ENCODE peak calls at places on chromosomes 7 and 10, in four cellular contexts. X is GM10248; C is CD8-positive, alpha-beta T cell; J is nephron progenitor cell. A is an unnamed sample.

GRCh38 chr7:5694221-5694754 is 87.2 kb downstream of the RNF216 start:
- DNase-seq in X (no peak), C (no peak), J (no peak), A (no peak)

GRCh38 chr7:110484316-110484715 is 606.6 kb upstream of the LRRN3 start:
- DNase-seq in X (no peak), C (no peak), J (no peak), A (no peak)

GRCh38 chr10:34922138-34922537 is 107.0 kb upstream of the PARD3 start:
- DNase-seq in X (no peak), J (no peak), C (no peak), A (no peak)

GRCh38 chr10:5566606-5567005 is 41.8 kb downstream of the CALML3 start:
- DNase-seq in X (no peak), J (no peak), C (no peak), A (no peak)

GRCh38 chr7:56218510-56218909 is 102.3 kb upstream of the NUPR2 start:
- DNase-seq in C (no peak), J (no peak), X (no peak), A (no peak)

GRCh38 chr10:71623098-71623985 is 96.2 kb downstream of the C10orf105 start:
- DNase-seq in J (peak), X (no peak), C (no peak), A (peak)

GRCh38 chr7:82036146-82036886 is 266.5 kb upstream of the HGF start:
- DNase-seq in C (no peak), J (no peak), X (no peak), A (no peak)

GRCh38 chr7:11141541-11141940 is 167.9 kb downstream of the PHF14 start:
- DNase-seq in C (no peak), J (no peak), X (no peak), A (no peak)

GRCh38 chr7:100127866-100128601 is 1.3 kb downstream of the MBLAC1 start:
- DNase-seq in J (peak), X (peak), C (no peak), A (no peak)

GRCh38 chr7:21108182-21108581 is 319.7 kb upstream of the SP4 start:
- DNase-seq in X (no peak), C (no peak), J (no peak), A (no peak)

GRCh38 chr7:105102557-105103352 is 88.8 kb downstream of the KMT2E start:
- DNase-seq in X (no peak), C (no peak), J (no peak), A (no peak)

GRCh38 chr10:75717126-75717916 is 285.9 kb downstream of the LRMDA start:
- DNase-seq in X (no peak), C (no peak), J (no peak), A (no peak)

GRCh38 chr7:68733219-68734143 is 864.8 kb upstream of the AUTS2 start:
- DNase-seq in X (no peak), J (no peak), C (no peak), A (no peak)

GRCh38 chr7:6530626-6531491 is 20.4 kb downstream of the GRID2IP start:
- DNase-seq in C (peak), J (peak), X (peak), A (no peak)

GRCh38 chr10:10871312-10871711 is 146.4 kb upstream of the CELF2 start:
- DNase-seq in C (no peak), J (no peak), X (no peak), A (no peak)

GRCh38 chr7:101517304-101517703 is 111.8 kb downstream of the MYL10 start:
- DNase-seq in C (no peak), J (no peak), X (no peak), A (no peak)

GRCh38 chr7:1087462-1087809 is 477 bp upstream of the GPER1 start:
- DNase-seq in X (no peak), J (no peak), C (no peak), A (no peak)

GRCh38 chr7:18352339-18353255 is 143.0 kb upstream of the HDAC9 start:
- DNase-seq in X (peak), C (no peak), J (peak), A (peak)

GRCh38 chr7:140005754-140006503 is 56.8 kb downstream of the PARP12 start:
- DNase-seq in J (peak), X (no peak), C (no peak), A (peak)

GRCh38 chr7:36286241-36286640 is 103.4 kb upstream of the ANLN start:
- DNase-seq in J (no peak), X (no peak), C (peak), A (peak)

GRCh38 chr7:1197997-1198632 is 34.6 kb upstream of the UNCX start:
- DNase-seq in X (no peak), J (no peak), C (no peak), A (no peak)

GRCh38 chr7:46492460-46492859 is 571.4 kb upstream of the IGFBP3 start:
- DNase-seq in X (no peak), J (no peak), C (no peak), A (peak)

GRCh38 chr10:71270301-71270777 is 48.7 kb upstream of the SLC29A3 start:
- DNase-seq in C (no peak), J (peak), X (peak), A (peak)

GRCh38 chr10:66747451-66747850 is 178.4 kb upstream of the LRRTM3 start:
- DNase-seq in J (no peak), X (no peak), C (no peak), A (peak)

GRCh38 chr10:78331391-78331922 is 297.8 kb downstream of the RPS24 start:
- DNase-seq in C (no peak), J (no peak), X (no peak), A (no peak)

GRCh38 chr10:28293238-28294168 is 9.4 kb downstream of the MPP7 start:
- DNase-seq in C (no peak), J (no peak), X (no peak), A (no peak)

GRCh38 chr10:29618341-29619171 is 16.2 kb downstream of the SVIL start:
- DNase-seq in X (no peak), J (peak), C (no peak), A (peak)

GRCh38 chr7:4681922-4682620 is at the start of gene FOXK1:
- DNase-seq in C (peak), X (peak), J (peak), A (peak)

GRCh38 chr7:4683043-4683883 is 1.2 kb downstream of the FOXK1 start:
- DNase-seq in X (no peak), C (peak), J (peak), A (peak)

GRCh38 chr7:4684826-4685225 is 2.7 kb downstream of the FOXK1 start:
- DNase-seq in X (no peak), J (no peak), C (no peak), A (no peak)

GRCh38 chr7:4682621-4683042 is 537 bp downstream of the FOXK1 start:
- DNase-seq in X (peak), J (peak), C (peak), A (peak)

DNA sequence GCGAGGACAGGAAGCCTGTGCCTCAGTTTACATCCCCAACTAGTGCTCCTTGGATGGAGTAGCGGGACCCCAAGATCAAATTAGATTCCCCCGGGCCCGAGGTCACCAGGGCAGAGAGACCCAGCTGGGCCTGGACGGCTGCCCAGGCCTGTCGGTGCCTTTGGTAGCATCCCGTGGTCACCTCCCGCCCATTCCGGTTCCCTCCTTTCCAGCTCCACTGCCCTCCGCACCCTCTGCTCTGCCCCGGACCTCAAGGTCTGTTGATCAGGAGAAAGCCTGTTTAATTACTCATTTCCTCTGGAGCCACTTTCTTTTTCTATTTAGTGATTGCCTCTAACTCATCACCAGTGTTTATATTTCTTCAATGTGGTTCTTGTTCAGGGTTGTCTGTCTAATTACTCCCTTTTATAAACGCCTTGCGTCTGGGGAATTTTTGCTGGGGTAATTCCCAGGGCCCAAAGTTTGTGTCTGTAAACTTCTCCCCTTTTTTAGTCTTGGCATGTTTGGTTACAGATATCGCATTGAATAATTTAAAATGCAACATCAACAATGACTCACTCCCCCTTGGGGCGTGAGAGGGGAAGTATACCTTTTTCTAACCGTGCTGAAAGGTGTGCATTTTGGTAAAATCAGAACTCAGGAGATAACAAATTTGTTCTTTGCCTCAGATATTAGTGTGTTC is 1.9 kb downstream of the FOXK1 start:
- DNase-seq in J (peak), X (peak), C (peak), A (peak)
- TF ChIP-seq CTCF in J (no peak), X (peak), C (peak), A (no peak)

DNA sequence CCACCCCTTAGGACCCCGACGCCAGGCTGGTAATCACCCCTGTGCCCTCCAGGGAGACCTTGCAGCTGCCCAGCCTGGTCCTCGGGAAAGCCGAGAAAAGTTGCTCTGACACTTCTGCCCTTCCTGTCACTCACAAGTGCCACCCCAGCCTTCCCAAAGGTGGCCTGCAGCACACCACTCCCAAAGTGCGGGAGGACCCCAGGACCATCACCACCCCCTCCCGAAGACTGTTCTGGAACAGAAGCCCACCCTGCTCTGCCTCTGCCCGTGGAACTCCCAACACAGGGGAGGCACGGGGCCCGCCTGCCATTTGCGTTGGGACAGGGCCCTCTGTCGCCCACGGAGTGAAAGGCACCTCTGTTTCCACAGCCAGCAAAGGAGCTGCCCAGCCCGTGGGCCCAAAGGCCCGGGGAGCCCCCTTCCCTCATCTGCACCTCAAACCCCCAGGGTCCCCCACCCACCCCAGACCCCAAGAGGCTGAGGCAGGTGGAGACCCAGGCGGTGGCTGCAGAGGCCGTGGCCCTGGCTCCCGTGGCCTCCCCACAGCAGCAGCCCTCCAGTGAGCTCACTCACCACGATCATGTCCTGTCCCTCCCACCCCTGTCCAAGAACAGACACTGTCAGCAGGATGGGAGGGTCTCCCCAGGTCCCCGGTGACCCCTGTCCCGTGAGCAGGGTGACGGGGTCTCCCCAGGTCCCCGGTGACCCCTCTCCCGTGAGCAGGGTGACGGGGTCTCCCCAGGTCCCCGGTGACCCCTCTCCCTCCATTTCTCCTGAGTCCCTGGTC is 47.8 kb upstream of the PPP2R2D start:
- DNase-seq in X (no peak), J (no peak), C (no peak), A (no peak)
- TF ChIP-seq CTCF in X (no peak), J (no peak), C (no peak), A (no peak)

GRCh38 chr7:149071641-149072437 is 18.7 kb downstream of the ZNF786 start:
- DNase-seq in X (peak), J (peak), C (peak), A (no peak)
- TF ChIP-seq CTCF in X (no peak), J (peak), C (no peak), A (no peak)

GRCh38 chr7:135169141-135169935 is 1.2 kb downstream of the CYREN start:
- DNase-seq in J (peak), C (peak), X (peak), A (peak)
- TF ChIP-seq CTCF in J (peak), C (peak), X (peak), A (peak)